ENCODE peak calls at places on chromosomes 13 and 19, in nine cellular contexts. V, S, Q, O, G, I, E, Z and J are unnamed samples.

GRCh38 chr19:42295831-42296525 is 6.0 kb upstream of the PRR19 start:
- DNase-seq in V (no peak), S (peak; percentile 91), Q (peak; percentile 86), O (peak; percentile 82), G (peak; percentile 41), I (peak; percentile 45), E (no peak), Z (peak; percentile 90), J (peak; percentile 93)

GRCh38 chr19:4991538-4991937 is 22.6 kb downstream of the KDM4B start:
- DNase-seq in V (no peak), S (no peak), Q (no peak), O (no peak), G (no peak), I (no peak), E (no peak), Z (no peak), J (no peak)

GRCh38 chr19:2798733-2799132 is 13.4 kb downstream of the THOP1 start:
- DNase-seq in V (no peak), S (peak; percentile 74), Q (no peak), O (peak; percentile 69), G (peak; percentile 7), I (no peak), E (no peak), Z (no peak), J (no peak)

GRCh38 chr13:95480131-95480545 is 72.4 kb upstream of the CLDN10 start:
- DNase-seq in V (no peak), S (peak; percentile 54), Q (peak; percentile 64), O (no peak), G (no peak), I (no peak), E (peak; percentile 86), Z (peak; percentile 71), J (no peak)

GRCh38 chr19:13637664-13638063 is 126.7 kb upstream of the MRI1 start:
- DNase-seq in V (peak; percentile 16), S (no peak), Q (no peak), O (no peak), G (peak; percentile 88), I (no peak), E (no peak), Z (no peak), J (no peak)

GRCh38 chr13:47945738-47946137 is 55.3 kb downstream of the SUCLA2 start:
- DNase-seq in V (peak; percentile 90), S (no peak), Q (no peak), O (no peak), G (peak; percentile 76), I (peak; percentile 10), E (no peak), Z (no peak), J (no peak)

GRCh38 chr13:50370303-50370950 is 355.2 kb downstream of the KCNRG start:
- DNase-seq in V (no peak), S (no peak), Q (no peak), O (no peak), G (no peak), I (no peak), E (peak; percentile 44), Z (no peak), J (no peak)

GRCh38 chr19:1445932-1446712 is 3.8 kb upstream of the APC2 start:
- DNase-seq in V (no peak), S (no peak), Q (no peak), O (peak; percentile 22), G (no peak), I (peak; percentile 47), E (no peak), Z (no peak), J (peak; percentile 62)

GRCh38 chr13:24925318-24926231 is 161.6 kb downstream of the RNF17 start:
- DNase-seq in V (no peak), S (no peak), Q (no peak), O (no peak), G (no peak), I (no peak), E (no peak), Z (no peak), J (no peak)

GRCh38 chr19:31668916-31669315 is 319.7 kb upstream of the TSHZ3 start:
- DNase-seq in V (no peak), S (no peak), Q (no peak), O (no peak), G (peak; percentile 29), I (no peak), E (no peak), Z (no peak), J (no peak)

GRCh38 chr13:41145136-41145908 is 12.7 kb upstream of the KBTBD6 start:
- DNase-seq in V (no peak), S (no peak), Q (no peak), O (no peak), G (peak; percentile 74), I (peak; percentile 29), E (no peak), Z (no peak), J (no peak)

GRCh38 chr13:48302920-48303330 is 626 bp upstream of the RB1 start:
- DNase-seq in V (no peak), S (no peak), Q (no peak), O (no peak), G (peak; percentile 37), I (no peak), E (no peak), Z (no peak), J (no peak)

GRCh38 chr13:97246596-97246995 is 24.5 kb downstream of the MBNL2 start:
- DNase-seq in V (no peak), S (no peak), Q (no peak), O (no peak), G (no peak), I (no peak), E (no peak), Z (no peak), J (no peak)

GRCh38 chr19:55935206-55935605 is 3.1 kb upstream of the NLRP13 start:
- DNase-seq in V (no peak), S (no peak), Q (no peak), O (no peak), G (no peak), I (no peak), E (no peak), Z (no peak), J (no peak)
- TF ChIP-seq CTCF in V (no peak), S (no peak), Q (no peak), O (no peak), G (no peak), I (no peak), E (no peak), Z (no peak), J (no peak)

GRCh38 chr13:35964764-35965163 is 166.4 kb downstream of the DCLK1 start:
- DNase-seq in V (peak; percentile 32), S (no peak), Q (no peak), O (no peak), G (peak; percentile 68), I (no peak), E (no peak), Z (no peak), J (no peak)

GRCh38 chr13:35957996-35958395 is 173.2 kb downstream of the DCLK1 start:
- DNase-seq in V (no peak), S (no peak), Q (no peak), O (no peak), G (no peak), I (no peak), E (no peak), Z (no peak), J (no peak)

GRCh38 chr13:35961002-35961401 is 170.2 kb downstream of the DCLK1 start:
- DNase-seq in V (peak; percentile 29), S (no peak), Q (no peak), O (no peak), G (no peak), I (no peak), E (no peak), Z (no peak), J (no peak)

GRCh38 chr13:35963982-35964665 is 167.1 kb downstream of the DCLK1 start:
- DNase-seq in V (no peak), S (no peak), Q (no peak), O (no peak), G (no peak), I (no peak), E (no peak), Z (no peak), J (no peak)

DNA sequence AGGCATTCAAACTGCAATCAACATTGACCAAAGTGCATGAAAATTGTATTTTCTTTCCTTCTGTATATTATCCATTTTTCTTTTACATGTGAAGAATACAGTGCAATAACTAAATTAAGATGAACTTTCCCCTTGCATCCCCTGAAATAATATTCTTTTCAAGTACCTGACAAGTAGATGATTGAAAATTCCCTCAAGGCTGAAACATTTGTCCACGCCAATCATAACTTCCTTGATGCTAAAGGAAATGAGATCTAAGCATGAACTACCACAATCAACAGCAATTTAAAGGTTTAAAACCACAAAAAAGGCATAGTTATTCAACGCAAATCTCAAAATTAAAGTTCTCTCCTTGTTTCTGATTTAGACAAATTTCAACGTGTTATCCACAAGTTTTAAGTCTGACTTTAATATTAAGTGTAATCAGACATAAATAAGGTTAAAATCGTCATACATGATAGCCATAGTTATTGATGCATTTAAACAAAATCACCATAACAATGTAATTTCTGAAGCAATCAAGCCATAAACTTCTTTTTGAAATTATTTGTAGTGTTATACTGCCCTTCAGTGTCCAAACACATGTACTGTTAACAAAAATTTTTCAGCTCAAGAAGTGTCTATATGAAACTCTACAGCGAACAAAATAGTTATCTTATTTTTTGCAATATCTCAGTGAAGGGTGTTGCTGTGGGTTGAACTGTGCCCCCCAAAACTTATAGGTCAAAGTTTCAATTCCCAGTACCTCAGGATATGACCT is 169.5 kb downstream of the DCLK1 start:
- DNase-seq in V (no peak), S (no peak), Q (no peak), O (no peak), G (peak; percentile 13), I (no peak), E (no peak), Z (no peak), J (no peak)
- TF ChIP-seq CTCF in V (no peak), S (no peak), Q (no peak), O (peak; percentile 16), G (no peak), I (no peak), E (no peak), Z (peak; percentile 50), J (peak; percentile 38)

GRCh38 chr13:81872581-81872980 is 1531.7 kb upstream of the SPRY2 start:
- DNase-seq in V (no peak), S (no peak), Q (no peak), O (no peak), G (no peak), I (no peak), E (no peak), Z (no peak), J (no peak)
- TF ChIP-seq CTCF in V (no peak), S (no peak), Q (no peak), O (no peak), G (no peak), I (peak; percentile 15), E (no peak), Z (no peak), J (peak; percentile 24)

GRCh38 chr19:12400618-12401502 is at the start of gene ZNF799:
- DNase-seq in V (peak; percentile 97), S (peak; percentile 98), Q (peak; percentile 99), O (peak; percentile 98), G (peak; percentile 95), I (peak; percentile 90), E (peak; percentile 88), Z (peak; percentile 98), J (peak; percentile 86)
- TF ChIP-seq CTCF in V (no peak), S (no peak), Q (no peak), O (no peak), G (peak; percentile 3), I (no peak), E (no peak), Z (peak; percentile 5), J (no peak)

GRCh38 chr13:46553886-46554855 is 1.2 kb downstream of the LRCH1 start:
- DNase-seq in V (peak; percentile 78), S (peak; percentile 76), Q (peak; percentile 82), O (peak; percentile 71), G (peak; percentile 95), I (peak; percentile 80), E (peak; percentile 81), Z (peak; percentile 85), J (peak; percentile 52)
- TF ChIP-seq CTCF in V (peak; percentile 44), S (peak; percentile 14), Q (peak; percentile 50), O (peak; percentile 29), G (no peak), I (no peak), E (no peak), Z (peak; percentile 31), J (no peak)

GRCh38 chr13:52141299-52141698 is 12.4 kb upstream of the NEK5 start:
- DNase-seq in V (no peak), S (no peak), Q (no peak), O (no peak), G (no peak), I (no peak), E (no peak), Z (no peak), J (no peak)
- TF ChIP-seq CTCF in V (no peak), S (no peak), Q (no peak), O (no peak), G (peak; percentile 14), I (no peak), E (no peak), Z (no peak), J (no peak)